ENCODE peak calls at places on chromosomes 3 and 15, in seven cellular contexts. O is endothelial cell of umbilical vein, F is HepG2, Q is stomach, M is prostate gland, N is suprapubic skin, W is transverse colon. B is an unnamed sample.

GRCh38 chr3:43426388-43426787 is 140.0 kb downstream of the SNRK start:
- DNase-seq in O (no peak), F (no peak), Q (no peak), M (no peak), N (no peak), W (no peak), B (no peak)

GRCh38 chr3:153901991-153902390 is 219.2 kb upstream of the ARHGEF26 start:
- DNase-seq in O (no peak), F (no peak), Q (no peak), M (no peak), N (no peak), W (no peak), B (no peak)

GRCh38 chr3:36597422-36597821 is 166.9 kb downstream of the DCLK3 start:
- DNase-seq in O (no peak), F (no peak), Q (no peak), M (no peak), N (no peak), W (no peak), B (no peak)

GRCh38 chr3:23761440-23761896 is 44.3 kb upstream of the UBE2E1 start:
- DNase-seq in O (peak), F (peak), Q (no peak), M (no peak), N (no peak), W (peak), B (no peak)

GRCh38 chr15:65408370-65409283 is 14.1 kb downstream of the IGDCC4 start:
- DNase-seq in O (peak), F (no peak), Q (no peak), M (no peak), N (no peak), W (no peak), B (no peak)

GRCh38 chr15:90744759-90745402 is 27.7 kb downstream of the BLM start:
- DNase-seq in O (no peak), F (no peak), Q (no peak), M (no peak), N (no peak), W (no peak), B (no peak)

GRCh38 chr3:157175678-157176077 is 15.7 kb upstream of the CCNL1 start:
- DNase-seq in O (no peak), F (no peak), Q (no peak), M (peak), N (no peak), W (peak), B (no peak)

GRCh38 chr15:41967506-41968206 is 4.7 kb downstream of the EHD4 start:
- DNase-seq in O (peak), F (no peak), Q (peak), M (no peak), N (peak), W (peak), B (peak)

GRCh38 chr3:49745986-49746385 is 22.2 kb upstream of the GMPPB start:
- DNase-seq in O (peak), F (no peak), Q (no peak), M (no peak), N (no peak), W (no peak), B (no peak)

GRCh38 chr3:151918253-151919029 is 45.0 kb downstream of the SUCNR1 start:
- DNase-seq in O (peak), F (peak), Q (no peak), M (no peak), N (no peak), W (no peak), B (no peak)

GRCh38 chr3:78895528-78895927 is 872.3 kb downstream of the ROBO1 start:
- DNase-seq in O (no peak), F (no peak), Q (no peak), M (no peak), N (no peak), W (no peak), B (no peak)

GRCh38 chr15:88860212-88860611 is 35.1 kb downstream of the HAPLN3 start:
- DNase-seq in O (no peak), F (no peak), Q (no peak), M (no peak), N (no peak), W (no peak), B (no peak)

GRCh38 chr3:176328198-176328597 is 869.1 kb downstream of the TBL1XR1 start:
- DNase-seq in O (no peak), F (no peak), Q (no peak), M (no peak), N (no peak), W (no peak), B (no peak)

GRCh38 chr15:91047545-91048199 is 25.3 kb upstream of the VPS33B start:
- DNase-seq in O (no peak), F (no peak), Q (no peak), M (no peak), N (no peak), W (no peak), B (no peak)

GRCh38 chr15:98743177-98743576 is 94.8 kb downstream of the IGF1R start:
- DNase-seq in O (no peak), F (no peak), Q (no peak), M (no peak), N (no peak), W (no peak), B (no peak)

GRCh38 chr15:94177112-94177511 is 54.2 kb upstream of the MCTP2 start:
- DNase-seq in O (no peak), F (no peak), Q (no peak), M (no peak), N (no peak), W (no peak), B (no peak)

GRCh38 chr15:74653426-74654082 is 37.9 kb downstream of the CLK3 start:
- DNase-seq in O (peak), F (no peak), Q (peak), M (no peak), N (peak), W (peak), B (no peak)

GRCh38 chr3:195896361-195897080 is 11.8 kb downstream of the TNK2 start:
- DNase-seq in O (peak), F (no peak), Q (no peak), M (no peak), N (no peak), W (no peak), B (no peak)

GRCh38 chr3:197951392-197951990 is 1.5 kb downstream of the RPL35A start:
- DNase-seq in O (no peak), F (no peak), Q (no peak), M (no peak), N (no peak), W (no peak), B (no peak)

DNA sequence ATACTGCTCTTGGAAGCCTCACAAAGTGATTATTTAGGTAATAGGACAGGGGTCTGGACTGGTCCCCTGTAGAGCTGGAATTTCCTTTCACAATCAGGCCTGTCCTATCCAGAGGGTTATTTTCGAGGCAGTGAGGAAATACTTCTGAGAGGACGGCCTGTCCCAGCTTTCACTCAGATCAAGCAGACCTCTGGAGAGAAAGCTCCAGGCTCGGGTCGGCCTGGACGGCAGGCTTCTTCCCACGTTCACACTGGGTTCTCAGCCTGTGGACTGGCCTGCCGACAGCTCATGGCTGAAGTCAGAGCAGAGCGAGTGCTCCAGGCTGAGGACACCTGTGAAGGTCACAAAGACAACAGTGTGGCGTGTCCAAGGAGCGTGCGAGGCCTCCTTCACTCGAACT is 405.3 kb downstream of the VPS13C start:
- DNase-seq in O (no peak), F (no peak), Q (no peak), M (no peak), N (no peak), W (no peak), B (peak)
- TF ChIP-seq POLR2AphosphoS5 in O (no peak), F (no peak), Q (no peak), M (no peak), N (no peak), W (no peak), B (peak)

GRCh38 chr3:129625071-129625874 is 18.8 kb upstream of the PLXND1 start:
- DNase-seq in O (peak), F (no peak), Q (no peak), M (no peak), N (peak), W (no peak), B (no peak)
- TF ChIP-seq CTCF in O (peak), F (peak), Q (no peak), M (no peak), N (no peak), W (no peak), B (no peak)

GRCh38 chr3:16511561-16512434 is 1.7 kb downstream of the RFTN1 start:
- DNase-seq in O (peak), F (no peak), Q (peak), M (no peak), N (peak), W (peak), B (no peak)
- TF ChIP-seq POLR2A in O (no peak), F (no peak), Q (no peak), M (no peak), N (no peak), W (peak), B (no peak)

GRCh38 chr3:116552261-116552660 is 107.0 kb upstream of the LSAMP start:
- DNase-seq in O (no peak), F (no peak), Q (no peak), M (no peak), N (no peak), W (no peak), B (no peak)
- TF ChIP-seq POLR2AphosphoS5 in O (no peak), F (no peak), Q (no peak), M (no peak), N (no peak), W (no peak), B (no peak)